ENCODE peak calls at places on chromosomes 5 and 9, in seven cellular contexts. D, N, F, O, B, H and T are unnamed samples.
A peak's percentile ranks its signal among the peaks of the same experiment; 100 is the strongest.

GRCh38 chr9:2267171-2267740 is 252.1 kb downstream of the SMARCA2 start:
- DNase-seq in O (no peak), N (no peak), D (no peak), F (no peak), H (no peak), B (no peak), T (no peak)

GRCh38 chr5:124156408-124157027 is 589.9 kb downstream of the ZNF608 start:
- DNase-seq in D (no peak), F (no peak), B (no peak), H (no peak), O (no peak), N (no peak), T (no peak)

GRCh38 chr9:96476591-96476990 is 26.6 kb downstream of the HABP4 start:
- DNase-seq in F (no peak), B (no peak), N (no peak), O (no peak), H (no peak), D (no peak), T (no peak)

GRCh38 chr9:95024097-95024671 is 293.3 kb downstream of the FANCC start:
- DNase-seq in F (no peak), O (peak; percentile 55), B (peak; percentile 46), H (peak; percentile 36), N (no peak), D (no peak), T (no peak)

GRCh38 chr5:110738503-110738811 is 350 bp upstream of the SLC25A46 start:
- DNase-seq in N (no peak), B (no peak), H (no peak), F (no peak), D (no peak), O (no peak), T (no peak)

GRCh38 chr5:72692273-72692672 is 124.2 kb upstream of the TNPO1 start:
- DNase-seq in H (peak; percentile 19), F (no peak), O (no peak), N (no peak), B (no peak), D (no peak), T (no peak)

GRCh38 chr5:145464194-145464593 is 370.9 kb downstream of the PRELID2 start:
- DNase-seq in H (no peak), O (no peak), B (no peak), F (no peak), D (no peak), N (no peak), T (no peak)

GRCh38 chr5:14983666-14984441 is 112.3 kb upstream of the ANKH start:
- DNase-seq in F (peak; percentile 3), H (no peak), O (no peak), B (peak; percentile 9), D (no peak), N (no peak), T (no peak)

GRCh38 chr5:61784337-61784736 is 452.3 kb downstream of the ZSWIM6 start:
- DNase-seq in H (no peak), F (no peak), O (no peak), N (no peak), B (no peak), D (no peak), T (peak; percentile 2)

GRCh38 chr9:3510796-3511195 is 15.0 kb downstream of the RFX3 start:
- DNase-seq in H (no peak), O (no peak), D (no peak), N (no peak), F (no peak), B (no peak), T (no peak)

GRCh38 chr5:95955996-95956899 is 5.4 kb downstream of the ELL2 start:
- DNase-seq in F (no peak), H (no peak), N (no peak), O (no peak), B (no peak), D (no peak), T (peak; percentile 61)

GRCh38 chr9:85040806-85041575 is 371.5 kb downstream of the NTRK2 start:
- DNase-seq in N (no peak), B (peak; percentile 61), H (no peak), F (no peak), D (no peak), O (no peak), T (no peak)

GRCh38 chr9:114515528-114515927 is 10.3 kb upstream of the WHRN start:
- DNase-seq in D (no peak), F (no peak), N (no peak), B (no peak), O (no peak), H (no peak), T (no peak)

GRCh38 chr5:42988568-42988967 is 51.6 kb downstream of the ANXA2R start:
- DNase-seq in D (no peak), O (no peak), N (no peak), F (no peak), H (no peak), B (no peak), T (no peak)

GRCh38 chr5:66889524-66889923 is 293.3 kb downstream of the MAST4 start:
- DNase-seq in B (no peak), D (no peak), F (no peak), O (no peak), H (no peak), N (no peak), T (no peak)